ENCODE peak calls at places on chromosome 2, in nine cellular contexts. H, E, P, F, N, X, J, K and G are unnamed samples.

GRCh38 chr2:220034356-220035121 is 407.1 kb downstream of the SLC4A3 start:
- DNase-seq in E (no peak), J (no peak), X (peak; percentile 55), P (peak; percentile 72), N (no peak), K (peak; percentile 49), H (no peak), F (no peak), G (peak; percentile 41)

GRCh38 chr2:135471106-135471505 is 59.9 kb downstream of the ZRANB3 start:
- DNase-seq in N (no peak), K (no peak), X (no peak), E (no peak), P (no peak), F (no peak), J (no peak), H (no peak), G (no peak)

GRCh38 chr2:160228141-160228963 is 28.3 kb upstream of the ITGB6 start:
- DNase-seq in E (no peak), H (no peak), F (no peak), J (no peak), P (peak; percentile 87), X (peak; percentile 66), N (no peak), K (peak; percentile 94), G (peak; percentile 77)

GRCh38 chr2:144801766-144802165 is 281.8 kb upstream of the ZEB2 start:
- DNase-seq in K (peak; percentile 4), J (no peak), X (peak; percentile 72), H (no peak), P (peak; percentile 89), N (no peak), E (no peak), F (peak; percentile 44), G (peak; percentile 29)

GRCh38 chr2:165573534-165574461 is 104.3 kb downstream of the CSRNP3 start:
- DNase-seq in X (no peak), N (no peak), P (no peak), J (no peak), F (peak; percentile 92), E (peak; percentile 44), H (no peak), K (peak; percentile 31), G (no peak)

GRCh38 chr2:9623151-9623550 is 7.6 kb downstream of the YWHAQ start:
- DNase-seq in X (no peak), J (no peak), E (no peak), F (no peak), P (peak; percentile 51), K (no peak), N (no peak), H (no peak), G (no peak)

GRCh38 chr2:229164545-229165249 is 106.4 kb downstream of the PID1 start:
- DNase-seq in K (no peak), J (no peak), H (no peak), F (no peak), N (no peak), X (peak; percentile 28), E (no peak), P (peak; percentile 10), G (no peak)

GRCh38 chr2:167480232-167480985 is 592.1 kb downstream of the XIRP2 start:
- DNase-seq in H (no peak), J (peak; percentile 40), X (no peak), E (no peak), N (no peak), F (peak; percentile 48), K (no peak), P (no peak), G (no peak)

GRCh38 chr2:181073896-181074295 is 93.5 kb downstream of the UBE2E3 start:
- DNase-seq in J (no peak), H (no peak), K (no peak), F (no peak), P (peak; percentile 71), N (no peak), E (no peak), X (no peak), G (no peak)

GRCh38 chr2:190343170-190343499 is 254 bp upstream of the INPP1 start:
- DNase-seq in N (no peak), H (no peak), P (no peak), F (no peak), J (peak; percentile 49), E (no peak), X (no peak), K (no peak), G (no peak)

GRCh38 chr2:95305341-95306058 is 8.4 kb downstream of the KCNIP3 start:
- DNase-seq in H (no peak), X (no peak), F (no peak), J (no peak), E (peak; percentile 18), P (no peak), K (no peak), N (no peak), G (no peak)

GRCh38 chr2:227033471-227034148 is 130.4 kb downstream of the COL4A4 start:
- DNase-seq in H (no peak), N (no peak), F (peak; percentile 95), J (peak; percentile 59), P (peak; percentile 32), E (peak; percentile 56), X (peak; percentile 22), K (no peak), G (peak; percentile 23)

GRCh38 chr2:158266106-158266505 is 164.4 kb downstream of the UPP2 start:
- DNase-seq in N (no peak), H (no peak), X (no peak), P (no peak), K (no peak), F (no peak), E (no peak), J (no peak), G (no peak)

GRCh38 chr2:168964251-168964807 is 63.2 kb downstream of the G6PC2 start:
- DNase-seq in N (no peak), H (no peak), E (peak; percentile 48), J (no peak), P (no peak), K (peak; percentile 18), X (no peak), F (no peak), G (no peak)

GRCh38 chr2:75586971-75587370 is 26.2 kb upstream of the EVA1A start:
- DNase-seq in N (no peak), P (no peak), F (no peak), J (no peak), X (no peak), K (no peak), H (no peak), E (no peak), G (no peak)

GRCh38 chr2:24228470-24228869 is 53.6 kb downstream of the FAM228A start:
- DNase-seq in X (no peak), N (no peak), K (no peak), F (no peak), J (no peak), P (peak; percentile 28), E (no peak), H (no peak), G (peak; percentile 17)

GRCh38 chr2:164150601-164151000 is 414.8 kb upstream of the FIGN start:
- DNase-seq in E (no peak), P (peak; percentile 11), X (no peak), K (no peak), J (no peak), H (no peak), N (no peak), F (no peak), G (no peak)
- TF ChIP-seq CTCF in E (no peak), P (no peak), X (no peak), K (no peak), J (no peak), H (no peak), N (no peak), F (no peak), G (no peak)

DNA sequence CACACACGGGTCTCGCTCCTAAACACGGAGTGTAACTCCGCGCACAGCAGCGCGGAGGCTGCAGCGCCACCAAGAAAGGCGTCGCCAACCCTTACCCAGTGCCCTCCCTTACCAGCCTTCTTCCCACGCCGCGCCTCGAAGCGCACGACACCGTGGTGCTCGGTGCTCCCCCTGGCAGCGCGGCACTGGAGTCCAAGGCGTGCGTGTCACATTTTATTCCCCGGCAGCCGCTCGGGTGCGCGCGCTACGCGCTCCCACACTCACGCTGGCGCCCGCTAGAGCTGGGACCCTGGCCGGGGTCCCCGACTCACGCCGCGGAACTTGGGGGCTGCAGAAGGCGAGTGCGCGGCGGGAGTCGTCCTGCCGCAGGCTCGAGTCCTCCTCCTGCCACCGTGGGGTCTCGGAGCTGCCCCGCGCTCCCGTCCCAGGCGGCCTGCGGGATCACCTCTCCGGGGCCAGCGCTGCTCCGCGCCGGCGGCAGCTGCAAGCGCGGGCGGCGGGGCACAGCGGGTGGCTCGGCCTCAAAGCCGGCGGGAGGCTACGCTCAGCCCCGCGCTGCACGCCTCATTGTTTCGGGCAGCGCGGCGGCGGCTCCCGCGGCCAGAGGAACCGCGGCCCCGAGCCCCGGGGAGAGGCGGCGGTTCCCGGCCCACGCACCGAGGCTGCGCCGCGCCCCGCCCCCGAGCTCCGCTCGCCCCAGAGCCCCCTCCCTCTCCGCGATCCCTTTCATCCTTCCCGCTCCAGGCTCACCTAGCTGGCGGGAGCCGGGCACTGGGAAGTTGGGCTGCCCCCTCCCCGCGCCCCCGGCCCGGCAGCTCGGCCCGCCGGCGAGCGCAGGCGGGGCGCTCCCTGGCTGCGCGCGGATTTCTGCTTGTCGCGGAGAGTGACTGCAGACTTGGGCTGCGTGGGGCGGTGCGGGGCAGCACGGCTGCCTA is at the start of gene ST6GAL2:
- DNase-seq in N (no peak), J (no peak), H (peak; percentile 81), E (no peak), X (no peak), P (no peak), K (no peak), F (peak; percentile 82), G (peak; percentile 5)
- TF ChIP-seq CTCF in N (no peak), J (no peak), H (peak; percentile 8), E (no peak), X (no peak), P (no peak), K (no peak), F (no peak), G (no peak)

DNA sequence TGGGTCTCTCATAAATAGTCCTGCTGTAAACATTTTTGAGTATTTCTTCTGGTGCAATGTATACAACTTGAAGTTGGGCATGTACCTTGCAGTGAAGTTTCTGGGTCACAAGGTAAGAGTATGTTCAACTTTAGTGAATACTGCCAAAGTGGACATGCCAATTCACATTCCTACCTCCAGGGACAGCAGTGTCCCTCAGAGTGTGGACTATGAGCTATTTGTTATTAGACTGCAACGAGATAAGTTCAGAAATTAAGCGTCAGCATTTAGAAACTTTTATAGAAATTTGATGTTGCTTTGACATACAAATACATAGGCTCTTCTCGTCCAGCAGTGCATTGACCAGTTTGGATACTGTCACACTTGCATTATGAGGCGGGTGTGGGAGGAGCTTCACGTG is 7.2 kb upstream of the ACKR3 start:
- DNase-seq in X (no peak), N (no peak), H (no peak), E (peak; percentile 55), K (no peak), F (peak; percentile 70), J (no peak), P (peak; percentile 13), G (peak; percentile 20)
- TF ChIP-seq CTCF in X (peak; percentile 42), N (peak; percentile 54), H (peak; percentile 77), E (peak; percentile 73), K (peak; percentile 65), F (peak; percentile 84), J (no peak), P (peak; percentile 30), G (no peak)

DNA sequence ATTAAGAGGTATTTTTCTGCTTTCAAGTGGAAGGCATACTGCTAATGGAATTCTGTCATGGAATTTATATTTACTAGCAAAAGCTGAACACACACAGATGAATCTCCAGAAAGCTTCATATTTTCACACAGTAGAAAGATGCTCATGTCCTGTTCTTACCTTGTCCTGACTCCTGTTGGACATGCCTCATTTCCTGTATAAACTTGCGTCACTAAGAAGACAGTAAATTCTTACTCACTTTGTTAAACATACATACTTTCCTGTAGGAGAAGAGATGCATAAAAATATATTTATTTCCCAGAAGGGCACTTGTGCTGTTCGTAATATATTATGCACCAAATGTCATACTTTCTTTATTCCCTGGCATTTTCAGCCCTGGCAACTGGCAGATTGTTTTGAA is 238.3 kb upstream of the RASGRP3 start:
- DNase-seq in K (no peak), H (no peak), P (peak; percentile 94), E (no peak), F (no peak), X (peak; percentile 58), N (no peak), J (no peak), G (peak; percentile 42)
- TF ChIP-seq CTCF in K (no peak), H (no peak), P (no peak), E (no peak), F (no peak), X (no peak), N (no peak), J (no peak), G (no peak)